ENCODE peak calls at places on chromosomes 4 and X, in ten cellular contexts. P is MM.1S, M is tibial artery, N is body of pancreas, Z is mesendoderm, Y is SJSA1, B is neural progenitor cell, V is endodermal cell, C is sigmoid colon, J is Peyer's patch. T is an unnamed sample.

GRCh38 chrX:13346646-13347045 is 26.8 kb upstream of the ATXN3L start:
- DNase-seq in P (no peak), M (no peak), N (no peak), Z (no peak), Y (no peak), B (no peak), V (no peak), C (no peak), J (no peak), T (no peak)

GRCh38 chr4:182240161-182241130 is 2.8 kb upstream of the TENM3 start:
- DNase-seq in P (no peak), M (no peak), N (no peak), Z (peak), Y (peak), B (peak), V (peak), C (no peak), J (no peak), T (peak)

GRCh38 chrX:74421181-74422028 is at the start of gene SLC16A2:
- DNase-seq in P (peak), M (peak), N (peak), Z (peak), Y (peak), B (peak), V (peak), C (peak), J (peak), T (peak)

GRCh38 chr4:47374477-47374876 is 89.0 kb downstream of the COMMD8 start:
- DNase-seq in P (no peak), M (no peak), N (no peak), Z (no peak), Y (no peak), B (no peak), V (no peak), C (no peak), J (no peak), T (no peak)

GRCh38 chr4:93066746-93067145 is 761.8 kb upstream of the ATOH1 start:
- DNase-seq in P (no peak), M (no peak), N (no peak), Z (no peak), Y (no peak), B (no peak), V (no peak), C (no peak), J (no peak), T (no peak)

GRCh38 chrX:371907-372306 is 14.8 kb downstream of the PPP2R3B start:
- DNase-seq in P (no peak), M (no peak), N (no peak), Z (no peak), Y (no peak), B (peak), V (peak), C (no peak), J (no peak), T (no peak)

GRCh38 chr4:85778809-85779124 is 303.8 kb downstream of the ARHGAP24 start:
- DNase-seq in P (no peak), M (no peak), N (no peak), Z (no peak), Y (no peak), B (no peak), V (no peak), C (no peak), J (no peak), T (no peak)

GRCh38 chr4:1246901-1247810 is 1.8 kb downstream of the CTBP1 start:
- DNase-seq in P (peak), M (peak), N (no peak), Z (peak), Y (no peak), B (peak), V (peak), C (peak), J (peak), T (no peak)

GRCh38 chrX:3177851-3178250 is 136.6 kb downstream of the ARSF start:
- DNase-seq in P (no peak), M (no peak), N (no peak), Z (no peak), Y (no peak), B (no peak), V (no peak), C (no peak), J (no peak), T (no peak)

GRCh38 chrX:2697741-2698294 is 6.7 kb downstream of the CD99 start:
- DNase-seq in P (no peak), M (no peak), N (no peak), Z (no peak), Y (peak), B (no peak), V (no peak), C (no peak), J (no peak), T (no peak)

GRCh38 chr4:88242144-88242543 is 42.2 kb downstream of the PPM1K start:
- DNase-seq in P (no peak), M (no peak), N (no peak), Z (no peak), Y (no peak), B (no peak), V (no peak), C (no peak), J (no peak), T (no peak)

GRCh38 chrX:124030520-124030919 is 69.0 kb downstream of the STAG2 start:
- DNase-seq in P (no peak), M (no peak), N (no peak), Z (no peak), Y (no peak), B (no peak), V (no peak), C (no peak), J (no peak), T (no peak)

GRCh38 chr4:5921074-5921473 is 28.2 kb upstream of the CRMP1 start:
- DNase-seq in P (no peak), M (no peak), N (no peak), Z (no peak), Y (no peak), B (no peak), V (peak), C (no peak), J (no peak), T (no peak)

GRCh38 chr4:86675548-86675947 is 81.4 kb downstream of the PTPN13 start:
- DNase-seq in P (no peak), M (no peak), N (no peak), Z (no peak), Y (no peak), B (no peak), V (no peak), C (no peak), J (no peak), T (no peak)

GRCh38 chr4:111652206-111652605 is 493.0 kb upstream of the FAM241A start:
- DNase-seq in P (no peak), M (no peak), N (no peak), Z (peak), Y (no peak), B (no peak), V (no peak), C (no peak), J (no peak), T (no peak)

GRCh38 chr4:87073570-87074470 is 139.0 kb downstream of the AFF1 start:
- DNase-seq in P (peak), M (no peak), N (no peak), Z (no peak), Y (no peak), B (peak), V (no peak), C (peak), J (peak), T (peak)

GRCh38 chrX:77493677-77494553 is 46.7 kb downstream of the FGF16 start:
- DNase-seq in P (no peak), M (no peak), N (no peak), Z (peak), Y (peak), B (peak), V (peak), C (no peak), J (no peak), T (no peak)

GRCh38 chr4:170007113-170007512 is 19.1 kb downstream of the MFAP3L start:
- DNase-seq in P (peak), M (no peak), N (no peak), Z (no peak), Y (no peak), B (no peak), V (no peak), C (no peak), J (no peak), T (no peak)

GRCh38 chrX:139801397-139801813 is 93.4 kb upstream of the MCF2 start:
- DNase-seq in P (no peak), M (no peak), N (no peak), Z (no peak), Y (no peak), B (no peak), V (no peak), C (no peak), J (no peak), T (no peak)

GRCh38 chrX:77548751-77549150 is 101.6 kb downstream of the FGF16 start:
- DNase-seq in P (no peak), M (no peak), N (no peak), Z (no peak), Y (no peak), B (no peak), V (no peak), C (no peak), J (no peak), T (no peak)

GRCh38 chr4:95516528-95517011 is 32.2 kb downstream of the UNC5C start:
- DNase-seq in P (no peak), M (no peak), N (no peak), Z (no peak), Y (no peak), B (no peak), V (no peak), C (no peak), J (no peak), T (peak)

GRCh38 chr4:75630174-75630931 is at the start of gene CDKL2:
- DNase-seq in P (peak), M (peak), N (peak), Z (peak), Y (peak), B (peak), V (peak), C (peak), J (peak), T (peak)

GRCh38 chr4:182880387-182881356 is 36.5 kb downstream of the DCTD start:
- DNase-seq in P (no peak), M (no peak), N (no peak), Z (no peak), Y (no peak), B (no peak), V (no peak), C (peak), J (no peak), T (peak)

GRCh38 chr4:14853186-14853946 is 148.9 kb upstream of the CPEB2 start:
- DNase-seq in P (no peak), M (no peak), N (no peak), Z (peak), Y (no peak), B (no peak), V (no peak), C (no peak), J (no peak), T (peak)

GRCh38 chr4:7710576-7711329 is 228.9 kb downstream of the AFAP1 start:
- DNase-seq in P (no peak), M (no peak), N (no peak), Z (no peak), Y (no peak), B (no peak), V (no peak), C (no peak), J (no peak), T (no peak)

GRCh38 chr4:3706565-3707422 is 59.4 kb upstream of the ADRA2C start:
- DNase-seq in P (no peak), M (no peak), N (peak), Z (no peak), Y (no peak), B (no peak), V (no peak), C (no peak), J (no peak), T (no peak)

GRCh38 chr4:77100234-77100633 is 24.4 kb upstream of the CCNI start:
- DNase-seq in P (no peak), M (no peak), N (no peak), Z (peak), Y (no peak), B (no peak), V (no peak), C (no peak), J (no peak), T (no peak)

GRCh38 chr4:25970691-25971427 is 56.8 kb downstream of the SMIM20 start:
- DNase-seq in P (no peak), M (no peak), N (peak), Z (peak), Y (no peak), B (peak), V (peak), C (no peak), J (peak), T (no peak)

GRCh38 chr4:148692242-148692641 is 250.0 kb upstream of the NR3C2 start:
- DNase-seq in P (no peak), M (no peak), N (no peak), Z (no peak), Y (no peak), B (no peak), V (no peak), C (no peak), J (peak), T (no peak)

GRCh38 chr4:24655326-24655725 is 71.0 kb upstream of the DHX15 start:
- DNase-seq in P (no peak), M (no peak), N (no peak), Z (no peak), Y (no peak), B (no peak), V (no peak), C (no peak), J (no peak), T (no peak)

GRCh38 chr4:108270466-108271450 is 102.0 kb upstream of the LEF1 start:
- DNase-seq in P (peak), M (no peak), N (no peak), Z (no peak), Y (peak), B (no peak), V (no peak), C (no peak), J (no peak), T (no peak)

GRCh38 chr4:146245246-146245645 is 30.9 kb downstream of the REELD1 start:
- DNase-seq in P (no peak), M (no peak), N (no peak), Z (no peak), Y (no peak), B (no peak), V (no peak), C (no peak), J (peak), T (no peak)

GRCh38 chr4:55397521-55398321 is 2.0 kb downstream of the TMEM165 start:
- DNase-seq in P (peak), M (no peak), N (no peak), Z (peak), Y (no peak), B (peak), V (no peak), C (no peak), J (no peak), T (no peak)

GRCh38 chrX:53481093-53481492 is 46.9 kb upstream of the HSD17B10 start:
- DNase-seq in P (no peak), M (no peak), N (peak), Z (peak), Y (no peak), B (peak), V (peak), C (no peak), J (no peak), T (no peak)

DNA sequence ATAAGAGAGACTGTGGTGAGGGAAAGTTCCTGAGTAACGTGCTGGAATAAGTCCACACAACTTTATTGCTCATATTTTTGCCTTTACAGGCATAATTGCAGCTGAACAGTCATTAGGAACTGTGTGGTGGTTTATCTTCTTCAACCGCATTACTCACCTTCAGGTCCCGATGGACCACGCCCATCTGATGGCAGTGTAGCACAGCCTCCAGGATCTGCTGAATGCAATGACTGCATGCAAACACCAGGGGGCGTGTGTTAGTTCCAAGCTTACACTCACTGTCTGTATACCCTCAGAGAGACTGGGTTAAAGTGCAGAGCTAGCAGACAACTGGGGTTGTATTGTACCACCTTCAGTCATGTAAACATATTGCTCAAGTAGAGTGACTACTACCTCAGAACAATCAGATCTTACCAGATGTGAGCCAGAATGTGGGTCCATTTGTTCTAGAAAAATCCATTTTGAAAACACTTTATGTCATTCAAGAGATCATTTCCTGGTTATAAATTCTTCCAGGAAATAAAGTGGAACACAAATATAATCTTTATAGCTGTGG is 214.0 kb downstream of the CAMK2D start:
- DNase-seq in P (peak), M (peak), N (peak), Z (peak), Y (peak), B (peak), V (peak), C (peak), J (peak), T (peak)
- H3K27ac ChIP-seq in P (no peak), M (peak), N (peak), Z (no peak), Y (no peak), B (no peak), V (no peak), C (peak), J (peak), T (peak)

DNA sequence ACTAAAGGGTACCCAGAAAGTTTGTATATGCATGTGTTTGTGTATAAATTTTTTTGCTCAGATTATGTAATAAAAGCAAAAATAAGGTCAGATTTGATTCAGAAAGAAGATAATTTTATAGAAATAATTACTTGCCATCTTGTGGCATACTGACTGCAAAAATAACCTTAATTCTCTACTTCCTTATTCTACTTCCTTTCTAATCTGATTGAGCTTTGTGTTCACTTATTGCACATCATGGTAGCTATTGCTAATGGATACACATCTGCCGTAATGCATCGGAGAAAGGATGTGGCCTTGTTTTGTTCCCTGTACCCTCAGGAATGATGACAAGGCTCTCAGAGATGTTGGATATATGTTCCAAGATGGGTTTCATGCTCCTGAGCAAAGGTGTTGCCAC is 10.5 kb upstream of the GNPDA2 start:
- DNase-seq in P (no peak), M (no peak), N (no peak), Z (no peak), Y (no peak), B (no peak), V (no peak), C (no peak), J (no peak), T (no peak)
- H3K27ac ChIP-seq in P (no peak), M (no peak), N (no peak), Z (no peak), Y (no peak), B (no peak), V (no peak), C (no peak), J (no peak), T (no peak)

GRCh38 chr4:38129452-38129830 is 169.2 kb downstream of the PTTG2 start:
- DNase-seq in P (no peak), M (no peak), N (no peak), Z (no peak), Y (no peak), B (no peak), V (no peak), C (no peak), J (no peak), T (no peak)

GRCh38 chr4:38132843-38133662 is 172.9 kb downstream of the PTTG2 start:
- DNase-seq in P (peak), M (no peak), N (peak), Z (no peak), Y (no peak), B (no peak), V (no peak), C (no peak), J (peak), T (no peak)

GRCh38 chr4:38130884-38131283 is 170.7 kb downstream of the PTTG2 start:
- DNase-seq in P (no peak), M (no peak), N (no peak), Z (no peak), Y (no peak), B (no peak), V (no peak), C (no peak), J (no peak), T (no peak)

GRCh38 chr4:38132140-38132673 is 172.0 kb downstream of the PTTG2 start:
- DNase-seq in P (peak), M (peak), N (peak), Z (peak), Y (peak), B (peak), V (peak), C (peak), J (peak), T (peak)

DNA sequence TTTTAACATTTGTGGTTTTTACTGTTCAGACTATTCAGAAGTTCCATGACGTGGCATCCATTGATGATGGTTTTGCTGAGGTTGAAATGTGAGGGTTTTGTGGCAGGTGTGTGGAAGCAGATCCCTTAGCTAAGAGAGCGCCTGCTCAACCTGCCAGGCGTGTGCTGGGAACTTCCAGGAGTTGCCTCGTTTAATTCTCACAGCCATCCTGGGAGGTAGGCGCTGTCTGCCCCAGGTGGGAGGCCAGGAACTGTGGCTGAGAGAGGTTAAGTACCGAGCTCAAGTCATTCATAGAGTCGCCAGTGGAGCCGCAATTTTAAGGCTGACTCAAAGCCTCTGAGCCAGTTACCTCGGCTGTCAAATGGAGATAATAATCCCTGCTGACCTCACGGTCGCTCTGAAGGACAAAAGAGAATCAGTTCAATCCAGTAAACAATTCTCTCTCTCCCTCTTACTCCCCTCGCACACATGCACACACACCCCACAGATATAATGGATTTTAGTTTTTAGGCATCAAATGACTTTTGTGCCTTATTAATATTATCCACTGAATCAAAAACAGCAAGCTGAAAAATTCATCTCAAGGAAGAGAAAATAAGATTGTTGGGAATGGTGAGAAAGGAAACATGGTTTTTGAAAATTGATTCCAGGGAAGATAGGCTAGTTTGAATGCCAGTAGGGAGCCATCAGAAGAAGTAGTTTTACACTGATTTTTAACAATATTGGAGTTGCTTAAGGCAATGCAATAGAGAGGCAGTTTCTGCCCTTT is 171.4 kb downstream of the PTTG2 start:
- DNase-seq in P (peak), M (no peak), N (peak), Z (peak), Y (no peak), B (peak), V (peak), C (no peak), J (peak), T (no peak)
- H3K27ac ChIP-seq in P (peak), M (peak), N (peak), Z (no peak), Y (peak), B (peak), V (peak), C (peak), J (peak), T (peak)

DNA sequence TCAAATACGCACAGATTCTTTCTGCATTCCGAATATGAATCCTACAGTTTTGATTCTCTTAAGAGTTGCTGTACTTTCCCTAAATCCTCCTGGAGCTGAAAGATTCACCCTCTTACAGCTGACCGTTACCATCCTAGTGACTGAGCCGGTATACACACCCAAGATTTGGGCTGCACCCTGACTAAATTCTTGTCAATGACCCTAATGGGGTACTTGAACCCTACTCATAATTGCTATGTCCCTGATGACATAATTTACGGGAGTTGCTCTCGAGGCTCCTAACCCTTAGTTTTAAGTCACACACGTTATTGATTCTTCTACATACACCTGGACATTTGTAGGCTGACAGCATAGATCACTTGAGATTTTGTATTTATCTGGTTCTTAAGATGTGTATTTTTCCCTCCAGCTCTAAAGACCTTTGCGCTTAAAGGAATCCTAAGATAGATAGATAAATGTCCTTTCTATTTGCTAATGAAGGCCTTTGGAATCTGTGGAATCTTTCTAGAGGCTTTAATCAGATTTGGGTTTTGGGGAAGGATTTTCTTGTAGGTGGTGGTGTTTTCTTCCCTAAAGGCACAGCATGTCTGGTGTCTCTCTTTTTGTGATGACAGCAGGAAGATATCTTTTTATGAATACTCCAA is 37.8 kb downstream of the CLDN34 start:
- DNase-seq in P (no peak), M (no peak), N (no peak), Z (peak), Y (no peak), B (no peak), V (no peak), C (no peak), J (no peak), T (no peak)
- H3K27ac ChIP-seq in P (no peak), M (no peak), N (no peak), Z (no peak), Y (no peak), B (no peak), V (no peak), C (no peak), J (no peak), T (no peak)

T was measured in adrenal gland.